ENCODE peak calls at places on chromosomes 16 and 17, in eight cellular contexts. U is breast epithelium, S is transverse colon, A is spleen, M is A549, Q is stomach, E is ovary, D is prostate gland. P is an unnamed sample.
A peak's percentile ranks its signal among the peaks of the same experiment; 100 is the strongest.

GRCh38 chr17:77772461-77772897 is 186.0 kb upstream of the TNRC6C start:
- DNase-seq in M (peak; percentile 60), U (no peak), A (peak; percentile 91), Q (peak; percentile 64), S (peak; percentile 69), E (no peak), D (no peak), P (peak; percentile 62)

GRCh38 chr17:41678907-41679739 is 9.6 kb upstream of the EIF1 start:
- DNase-seq in A (no peak), D (no peak), S (no peak), U (no peak), Q (no peak), M (peak; percentile 80), E (no peak), P (peak; percentile 42)

GRCh38 chr16:66267287-66268137 is 99.0 kb upstream of the CDH5 start:
- DNase-seq in E (peak; percentile 26), D (no peak), A (no peak), U (peak; percentile 35), Q (no peak), M (no peak), S (no peak), P (peak; percentile 27)

GRCh38 chr16:52257534-52257933 is 289.4 kb downstream of the TOX3 start:
- DNase-seq in Q (no peak), M (no peak), S (no peak), D (no peak), E (no peak), A (no peak), U (no peak), P (no peak)

GRCh38 chr17:63821809-63822208 is 5.4 kb upstream of the PSMC5 start:
- DNase-seq in U (no peak), M (no peak), D (no peak), Q (no peak), S (no peak), E (no peak), A (no peak), P (no peak)

GRCh38 chr16:48681520-48681919 is 71.5 kb upstream of the N4BP1 start:
- DNase-seq in D (no peak), M (no peak), E (no peak), A (no peak), S (no peak), Q (no peak), U (no peak), P (no peak)

GRCh38 chr16:70692481-70693203 is 6.8 kb upstream of the MTSS2 start:
- DNase-seq in A (no peak), M (no peak), S (no peak), Q (no peak), E (no peak), U (no peak), D (no peak), P (no peak)

GRCh38 chr16:50259334-50260205 is 6.8 kb upstream of the ADCY7 start:
- DNase-seq in D (no peak), E (peak; percentile 68), A (peak; percentile 72), Q (peak; percentile 26), S (peak; percentile 38), M (no peak), U (no peak), P (peak; percentile 15)

GRCh38 chr17:81197831-81198490 is 24.8 kb downstream of the CEP131 start:
- DNase-seq in D (no peak), M (no peak), U (no peak), E (no peak), A (no peak), S (no peak), Q (no peak), P (no peak)

GRCh38 chr16:24178496-24178895 is 77.6 kb upstream of the CACNG3 start:
- DNase-seq in M (no peak), A (no peak), U (no peak), S (no peak), Q (no peak), D (no peak), E (no peak), P (no peak)

GRCh38 chr16:47323241-47323640 is 137.6 kb downstream of the ITFG1 start:
- DNase-seq in E (no peak), M (no peak), Q (no peak), A (no peak), D (no peak), S (no peak), U (no peak), P (no peak)

GRCh38 chr17:81397314-81398169 is 2.3 kb downstream of the BAHCC1 start:
- DNase-seq in S (peak; percentile 47), E (no peak), U (no peak), M (peak; percentile 81), Q (peak; percentile 74), D (no peak), A (no peak), P (no peak)

GRCh38 chr16:4988647-4989046 is 30.5 kb downstream of the SEC14L5 start:
- DNase-seq in A (no peak), S (no peak), M (no peak), D (no peak), U (no peak), Q (no peak), E (no peak), P (no peak)

GRCh38 chr16:74577882-74578366 is 29.0 kb downstream of the GLG1 start:
- DNase-seq in E (no peak), S (no peak), M (no peak), Q (no peak), D (no peak), U (no peak), A (no peak), P (no peak)

GRCh38 chr17:72516772-72517399 is 396.1 kb downstream of the SOX9 start:
- DNase-seq in Q (no peak), U (no peak), S (no peak), M (peak; percentile 77), D (peak; percentile 22), A (no peak), E (peak; percentile 32), P (no peak)

GRCh38 chr17:76234354-76234679 is 6.0 kb downstream of the RNF157 start:
- DNase-seq in D (no peak), E (no peak), S (no peak), Q (no peak), M (no peak), U (no peak), A (no peak), P (no peak)

GRCh38 chr17:76233588-76234353 is 6.5 kb downstream of the RNF157 start:
- DNase-seq in A (no peak), M (no peak), S (no peak), E (no peak), U (no peak), Q (no peak), D (no peak), P (no peak)

GRCh38 chr17:76237859-76238313 is 2.4 kb downstream of the RNF157 start:
- DNase-seq in S (peak; percentile 62), M (peak; percentile 54), A (no peak), E (no peak), Q (no peak), D (no peak), U (no peak), P (no peak)

GRCh38 chr17:76236603-76237002 is 3.7 kb downstream of the RNF157 start:
- DNase-seq in S (no peak), D (no peak), U (no peak), E (no peak), A (no peak), Q (no peak), M (no peak), P (no peak)

GRCh38 chr17:76235883-76236282 is 4.4 kb downstream of the RNF157 start:
- DNase-seq in D (no peak), S (no peak), M (no peak), E (no peak), U (no peak), Q (no peak), A (no peak), P (no peak)
- TF ChIP-seq POLR2A in D (no peak), S (no peak), M (no peak), E (no peak), U (no peak), Q (no peak), A (no peak), P (no peak)

GRCh38 chr16:981695-982151 is at the start of gene SOX8:
- DNase-seq in A (no peak), U (no peak), E (no peak), Q (peak; percentile 43), M (no peak), S (no peak), D (no peak), P (no peak)

GRCh38 chr16:979106-979505 is 2.5 kb upstream of the SOX8 start:
- DNase-seq in M (no peak), E (no peak), Q (no peak), A (no peak), D (no peak), S (no peak), U (no peak), P (no peak)

GRCh38 chr16:982152-983043 is 828 bp downstream of the SOX8 start:
- DNase-seq in Q (no peak), D (no peak), U (no peak), A (no peak), S (no peak), M (peak; percentile 40), E (no peak), P (no peak)

GRCh38 chr16:979859-980594 is 1.5 kb upstream of the SOX8 start:
- DNase-seq in M (no peak), Q (no peak), U (no peak), E (no peak), S (no peak), D (no peak), A (no peak), P (no peak)

DNA sequence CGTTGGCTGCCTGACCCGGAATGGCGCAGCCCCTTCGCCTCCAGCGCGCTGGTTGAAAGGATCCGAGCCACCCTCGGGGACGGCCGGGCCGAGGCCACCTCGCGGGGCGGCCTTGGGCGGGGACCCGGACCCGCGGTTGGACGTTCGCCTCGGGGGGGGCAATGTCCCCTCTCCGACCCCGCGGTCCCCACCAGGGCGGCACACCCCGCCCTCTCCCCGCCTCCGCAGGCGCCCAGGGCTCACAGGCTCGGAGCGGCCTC is 1.0 kb upstream of the SOX8 start:
- DNase-seq in U (no peak), Q (no peak), D (no peak), S (no peak), M (no peak), E (no peak), A (no peak), P (no peak)
- TF ChIP-seq CTCF in U (no peak), Q (no peak), D (no peak), S (no peak), M (no peak), E (no peak), A (no peak), P (no peak)

DNA sequence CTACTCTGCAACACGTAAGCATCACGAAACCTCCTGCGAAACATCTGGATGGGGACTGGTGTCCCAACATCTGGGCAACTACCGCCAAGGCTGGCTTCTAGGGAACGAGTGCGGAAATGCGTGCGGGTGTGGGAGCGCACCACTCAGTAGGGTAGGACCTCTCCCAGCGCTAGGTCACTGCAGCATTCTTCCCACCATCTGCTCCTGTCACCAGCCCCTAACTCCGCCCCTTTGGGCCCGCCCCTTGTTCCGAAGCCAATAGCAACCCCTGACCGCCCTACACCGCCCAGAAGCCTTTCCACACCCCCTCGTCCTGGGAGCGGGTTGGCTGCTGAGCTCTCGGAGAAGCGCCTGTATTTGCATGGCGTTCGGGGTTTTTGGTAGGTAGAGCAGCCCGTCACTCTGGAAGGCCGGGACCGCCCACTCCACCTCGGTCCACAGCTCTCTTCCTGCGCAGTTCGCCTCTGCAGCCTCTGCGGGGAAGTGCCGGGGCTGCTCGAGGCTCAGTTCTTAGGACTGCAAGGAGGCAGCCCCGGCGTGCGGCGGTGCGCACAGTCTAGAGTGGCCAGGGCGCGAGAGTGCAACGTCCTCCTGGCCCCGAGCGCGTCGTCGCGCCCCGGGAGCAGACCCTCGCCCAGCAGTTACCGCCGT is at the start of gene HS3ST3B1:
- DNase-seq in Q (peak; percentile 97), M (peak; percentile 98), A (peak; percentile 98), U (peak; percentile 95), D (peak; percentile 95), E (peak; percentile 97), S (peak; percentile 94), P (peak; percentile 99)
- TF ChIP-seq POLR2A in Q (no peak), M (peak; percentile 68), A (peak; percentile 86), U (peak; percentile 39), D (peak; percentile 53), E (peak; percentile 39), S (peak; percentile 83), P (peak; percentile 79)

GRCh38 chr16:88811850-88812736 is at the start of gene APRT:
- DNase-seq in S (peak; percentile 97), M (peak; percentile 95), U (peak; percentile 98), Q (peak; percentile 96), A (peak; percentile 99), E (peak; percentile 96), D (peak; percentile 90), P (peak; percentile 88)
- TF ChIP-seq CTCF in S (peak; percentile 23), M (peak; percentile 33), U (peak; percentile 12), Q (no peak), A (peak; percentile 30), E (no peak), D (peak; percentile 23), P (peak; percentile 44)